ENCODE peak calls at places on chromosomes 6 and 20, in five cellular contexts. One of them, this sample, is unnamed.

GRCh38 chr6:106787327-106788196 is 158.2 kb downstream of the QRSL1 start:
- DNase-seq in substantia nigra: no peak
- DNase-seq in lower leg skin: no peak
- DNase-seq in LHCN-M2: no peak
- DNase-seq in endothelial cell: no peak
- DNase-seq in this sample: no peak

GRCh38 chr6:56624728-56625069 is 18.0 kb downstream of the DST start:
- DNase-seq in substantia nigra: no peak
- DNase-seq in lower leg skin: no peak
- DNase-seq in LHCN-M2: no peak
- DNase-seq in endothelial cell: no peak
- DNase-seq in this sample: no peak

GRCh38 chr20:32241807-32242206 is 34.1 kb downstream of the POFUT1 start:
- DNase-seq in substantia nigra: no peak
- DNase-seq in lower leg skin: no peak
- DNase-seq in LHCN-M2: no peak
- DNase-seq in endothelial cell: no peak
- DNase-seq in this sample: no peak

GRCh38 chr6:11730645-11731044 is 48.0 kb downstream of the ADTRP start:
- DNase-seq in substantia nigra: no peak
- DNase-seq in lower leg skin: no peak
- DNase-seq in LHCN-M2: no peak
- DNase-seq in endothelial cell: no peak
- DNase-seq in this sample: no peak

GRCh38 chr6:149484733-149485700 is at the start of gene ZC3H12D:
- DNase-seq in substantia nigra: no peak
- DNase-seq in lower leg skin: peak
- DNase-seq in LHCN-M2: peak
- DNase-seq in endothelial cell: no peak
- DNase-seq in this sample: peak

GRCh38 chr6:42276008-42276890 is 58.6 kb upstream of the MRPS10 start:
- DNase-seq in substantia nigra: no peak
- DNase-seq in lower leg skin: no peak
- DNase-seq in LHCN-M2: no peak
- DNase-seq in endothelial cell: no peak
- DNase-seq in this sample: peak

GRCh38 chr6:7241709-7242645 is 71.0 kb downstream of the SSR1 start:
- DNase-seq in substantia nigra: no peak
- DNase-seq in lower leg skin: no peak
- DNase-seq in LHCN-M2: peak
- DNase-seq in endothelial cell: no peak
- DNase-seq in this sample: no peak

GRCh38 chr6:37554480-37554819 is 54.8 kb upstream of the CCDC167 start:
- DNase-seq in substantia nigra: no peak
- DNase-seq in lower leg skin: no peak
- DNase-seq in LHCN-M2: no peak
- DNase-seq in endothelial cell: no peak
- DNase-seq in this sample: no peak

GRCh38 chr6:129350278-129350677 is 359.7 kb downstream of the ARHGAP18 start:
- DNase-seq in substantia nigra: no peak
- DNase-seq in lower leg skin: no peak
- DNase-seq in LHCN-M2: no peak
- DNase-seq in endothelial cell: no peak
- DNase-seq in this sample: no peak

GRCh38 chr6:129662980-129663431 is 47.0 kb downstream of the ARHGAP18 start:
- DNase-seq in substantia nigra: no peak
- DNase-seq in lower leg skin: no peak
- DNase-seq in LHCN-M2: no peak
- DNase-seq in endothelial cell: no peak
- DNase-seq in this sample: no peak

GRCh38 chr20:20455945-20456344 is 88.0 kb downstream of the INSM1 start:
- DNase-seq in substantia nigra: no peak
- DNase-seq in lower leg skin: no peak
- DNase-seq in LHCN-M2: no peak
- DNase-seq in endothelial cell: no peak
- DNase-seq in this sample: no peak

GRCh38 chr6:75114795-75115194 is 91.1 kb downstream of the COL12A1 start:
- DNase-seq in substantia nigra: no peak
- DNase-seq in lower leg skin: no peak
- DNase-seq in LHCN-M2: no peak
- DNase-seq in endothelial cell: no peak
- DNase-seq in this sample: no peak

GRCh38 chr20:3044336-3044965 is 1.0 kb downstream of the GNRH2 start:
- DNase-seq in substantia nigra: no peak
- DNase-seq in lower leg skin: no peak
- DNase-seq in LHCN-M2: no peak
- DNase-seq in endothelial cell: no peak
- DNase-seq in this sample: no peak

GRCh38 chr6:20559924-20560551 is 25.8 kb downstream of the CDKAL1 start:
- DNase-seq in substantia nigra: no peak
- DNase-seq in lower leg skin: no peak
- DNase-seq in LHCN-M2: no peak
- DNase-seq in endothelial cell: no peak
- DNase-seq in this sample: no peak

GRCh38 chr6:6234963-6235362 is 85.5 kb downstream of the F13A1 start:
- DNase-seq in substantia nigra: no peak
- DNase-seq in lower leg skin: no peak
- DNase-seq in LHCN-M2: no peak
- DNase-seq in endothelial cell: no peak
- DNase-seq in this sample: no peak

GRCh38 chr20:35680464-35681183 is 15.9 kb upstream of the CPNE1 start:
- DNase-seq in substantia nigra: no peak
- DNase-seq in lower leg skin: no peak
- DNase-seq in LHCN-M2: no peak
- DNase-seq in endothelial cell: no peak
- DNase-seq in this sample: no peak

GRCh38 chr6:44029489-44030185 is 97.6 kb downstream of the MRPL14 start:
- DNase-seq in substantia nigra: no peak
- DNase-seq in lower leg skin: no peak
- DNase-seq in LHCN-M2: no peak
- DNase-seq in endothelial cell: no peak
- DNase-seq in this sample: peak

This sample was measured in tibial artery.